ENCODE peak calls at places on chromosomes 6 and 20, in seven cellular contexts. R is spleen, X is colonic mucosa, B is pancreas, K is AG10803, Z is brain microvascular endothelial cell, U is BE2C. V is an unnamed sample.

GRCh38 chr6:12844284-12845223 is 128.0 kb downstream of the PHACTR1 start:
- DNase-seq in R (no peak), X (no peak), B (no peak), K (peak; percentile 60), Z (peak; percentile 3), U (no peak), V (peak; percentile 13)

GRCh38 chr6:26554669-26555504 is 16.7 kb downstream of the HMGN4 start:
- DNase-seq in R (no peak), X (peak; percentile 50), B (no peak), K (peak; percentile 68), Z (peak; percentile 75), U (peak; percentile 66), V (no peak)

GRCh38 chr6:131937703-131938631 is 13.2 kb downstream of the CCN2 start:
- DNase-seq in R (no peak), X (no peak), B (no peak), K (peak; percentile 93), Z (peak; percentile 96), U (no peak), V (no peak)

GRCh38 chr20:37651932-37652331 is 41.9 kb upstream of the CTNNBL1 start:
- DNase-seq in R (peak; percentile 84), X (no peak), B (peak; percentile 50), K (no peak), Z (no peak), U (peak; percentile 71), V (no peak)

GRCh38 chr20:60046011-60046413 is 87.8 kb downstream of the CDH26 start:
- DNase-seq in R (no peak), X (no peak), B (no peak), K (peak; percentile 84), Z (no peak), U (no peak), V (peak; percentile 29)

GRCh38 chr6:157034433-157035230 is 257.5 kb downstream of the ARID1B start:
- DNase-seq in R (no peak), X (no peak), B (no peak), K (peak; percentile 66), Z (no peak), U (no peak), V (no peak)

GRCh38 chr6:156848533-156848932 is 71.4 kb downstream of the ARID1B start:
- DNase-seq in R (no peak), X (no peak), B (no peak), K (no peak), Z (no peak), U (peak; percentile 90), V (no peak)

GRCh38 chr20:31861346-31862156 is 8.8 kb downstream of the DUSP15 start:
- DNase-seq in R (peak; percentile 91), X (peak; percentile 64), B (peak; percentile 76), K (peak; percentile 36), Z (no peak), U (peak; percentile 90), V (no peak)

GRCh38 chr6:140480852-140481251 is 1106.4 kb upstream of the CITED2 start:
- DNase-seq in R (no peak), X (no peak), B (no peak), K (peak; percentile 91), Z (no peak), U (no peak), V (no peak)

GRCh38 chr6:144898052-144898689 is 613.0 kb downstream of the UTRN start:
- DNase-seq in R (no peak), X (no peak), B (no peak), K (peak; percentile 68), Z (peak; percentile 42), U (no peak), V (no peak)

GRCh38 chr6:138007014-138007472 is 100.2 kb downstream of the PERP start:
- DNase-seq in R (no peak), X (peak; percentile 54), B (no peak), K (peak; percentile 11), Z (peak; percentile 17), U (peak; percentile 15), V (no peak)

GRCh38 chr6:133807531-133807930 is 81.4 kb upstream of the TCF21 start:
- DNase-seq in R (no peak), X (no peak), B (no peak), K (no peak), Z (no peak), U (no peak), V (no peak)

DNA sequence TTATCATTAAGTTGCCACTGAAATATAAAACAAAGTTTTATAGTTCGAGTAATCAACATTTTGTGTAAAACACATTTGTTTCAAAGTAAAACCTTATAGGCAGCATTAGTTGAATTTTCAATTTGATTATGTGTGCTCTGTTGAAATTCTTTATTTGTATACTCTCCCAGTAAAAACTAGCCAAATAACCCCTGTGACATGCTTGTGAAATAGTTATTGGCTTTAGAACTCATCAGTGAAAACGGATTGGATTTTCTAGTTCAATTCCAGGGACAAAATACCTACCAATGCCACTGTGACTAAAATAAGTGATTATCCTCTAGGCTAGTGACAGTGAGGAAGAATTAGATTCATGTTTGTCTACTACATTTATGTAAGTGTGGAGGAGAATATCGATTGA is 212.9 kb downstream of the TMEM200A start:
- DNase-seq in R (no peak), X (no peak), B (no peak), K (no peak), Z (no peak), U (no peak), V (no peak)
- H3K4me3 ChIP-seq in R (no peak overlapping the region), X (no peak overlapping the region), B (no peak overlapping the region), K (no peak overlapping the region), Z (no peak overlapping the region), U (no peak overlapping the region), V (no peak overlapping the region)

DNA sequence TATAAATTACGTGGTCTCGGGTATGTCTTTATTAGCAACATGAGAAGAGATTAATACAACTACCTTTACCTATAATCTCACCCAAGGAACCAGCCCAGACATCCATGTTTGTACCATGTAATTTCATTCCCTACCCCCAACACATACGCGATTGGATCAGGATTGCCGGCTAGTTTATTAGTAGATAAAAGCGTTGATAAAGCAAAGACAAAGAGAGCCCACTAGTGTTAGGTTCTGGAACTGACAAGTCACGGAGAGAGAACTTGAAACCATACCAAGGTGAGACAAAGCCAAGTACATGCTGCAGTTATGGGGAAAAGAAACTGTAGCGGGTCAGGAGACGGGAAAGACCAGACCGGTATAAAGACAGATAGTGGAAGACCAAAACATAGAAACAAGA is 37.4 kb upstream of the FAM135A start:
- DNase-seq in R (no peak), X (no peak), B (no peak), K (no peak), Z (no peak), U (no peak), V (no peak)
- TF ChIP-seq CTCF in R (no peak), X (no peak), B (no peak), K (peak; percentile 35), Z (peak; percentile 42), U (peak; percentile 50), V (no peak)

DNA sequence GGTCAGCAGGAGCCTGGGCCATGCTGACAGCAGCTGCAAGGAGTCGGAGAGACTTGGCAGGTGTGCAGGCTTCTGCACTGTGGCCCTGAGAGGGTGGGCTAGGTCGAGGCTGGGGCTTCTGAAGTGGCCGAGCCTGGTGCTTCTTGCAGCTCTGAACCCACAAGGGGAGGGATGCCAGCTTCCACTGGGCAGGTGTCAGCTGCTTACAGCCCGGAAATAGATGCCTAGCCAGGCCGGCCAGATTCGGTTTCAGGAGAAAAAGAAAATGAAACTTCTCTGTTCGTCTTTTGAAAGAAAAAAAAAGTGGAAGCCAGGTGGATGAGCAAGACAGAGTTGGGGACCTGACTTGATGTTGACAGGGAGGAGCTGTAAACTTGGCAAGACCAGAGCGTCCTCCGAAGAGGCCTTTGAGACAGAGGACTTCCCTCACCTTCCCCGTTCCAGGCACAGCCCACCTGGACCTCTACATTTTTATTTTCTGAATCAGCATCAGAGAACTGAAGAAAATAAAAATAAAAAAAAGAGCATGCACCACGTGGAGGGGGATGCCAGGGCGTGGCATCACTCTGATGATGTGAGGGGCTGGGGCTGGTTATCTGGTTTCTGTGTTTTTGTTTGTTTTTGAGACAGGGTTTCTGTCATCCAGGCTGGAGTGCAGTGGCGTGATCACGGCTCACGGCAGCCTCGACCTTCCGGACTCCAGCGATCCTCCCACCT is at the start of gene ZBP1:
- DNase-seq in R (peak; percentile 92), X (peak; percentile 71), B (no peak), K (no peak), Z (no peak), U (no peak), V (no peak)
- H3K4me3 ChIP-seq in R (peak within 1 kb of the TSS; percentile 37), X (peak within 1 kb of the TSS; percentile 22), B (no peak within 1 kb of the TSS), K (no peak within 1 kb of the TSS), Z (no peak within 1 kb of the TSS), U (no peak within 1 kb of the TSS), V (no peak within 1 kb of the TSS)

GRCh38 chr6:41442800-41443501 is 103.2 kb upstream of the FOXP4 start:
- DNase-seq in R (no peak), X (peak; percentile 41), B (peak; percentile 48), K (peak; percentile 36), Z (no peak), U (peak; percentile 24), V (no peak)
- TF ChIP-seq CTCF in R (peak; percentile 29), X (peak; percentile 36), B (peak; percentile 19), K (peak; percentile 30), Z (peak; percentile 79), U (peak; percentile 44), V (peak; percentile 62)

GRCh38 chr6:14119764-14120163 is 2.2 kb downstream of the CD83 start:
- DNase-seq in R (no peak), X (no peak), B (no peak), K (no peak), Z (no peak), U (no peak), V (no peak)

GRCh38 chr6:14120556-14120955 is 3.0 kb downstream of the CD83 start:
- DNase-seq in R (no peak), X (no peak), B (no peak), K (peak; percentile 17), Z (no peak), U (no peak), V (no peak)

GRCh38 chr6:14123331-14124105 is 5.9 kb downstream of the CD83 start:
- DNase-seq in R (no peak), X (no peak), B (no peak), K (no peak), Z (peak; percentile 4), U (no peak), V (no peak)

GRCh38 chr6:14125346-14125745 is 7.8 kb downstream of the CD83 start:
- DNase-seq in R (no peak), X (no peak), B (no peak), K (no peak), Z (no peak), U (no peak), V (no peak)

GRCh38 chr6:14121936-14122344 is 4.4 kb downstream of the CD83 start:
- DNase-seq in R (no peak), X (no peak), B (no peak), K (no peak), Z (no peak), U (no peak), V (no peak)
- H3K4me3 ChIP-seq in R (no peak overlapping the region), X (no peak overlapping the region), B (no peak overlapping the region), K (no peak overlapping the region), Z (no peak overlapping the region), U (no peak overlapping the region), V (no peak overlapping the region)

GRCh38 chr6:123329337-123329736 is 307.4 kb downstream of the TRDN start:
- DNase-seq in R (no peak), X (no peak), B (no peak), K (no peak), Z (no peak), U (no peak), V (no peak)
- TF ChIP-seq CTCF in R (no peak), X (no peak), B (no peak), K (no peak), Z (no peak), U (no peak), V (no peak)

V was measured in astrocyte of the cerebellum.